ENCODE peak calls at places on chromosomes 12 and 14, in six cellular contexts. Y, D, F, J, Z and P are unnamed samples.

GRCh38 chr12:505221-505620 is 45.5 kb downstream of the B4GALNT3 start:
- DNase-seq in Y (no peak), D (no peak), F (no peak), J (no peak), Z (no peak), P (no peak)

GRCh38 chr12:124901003-124901402 is 13.4 kb downstream of the UBC start:
- DNase-seq in Y (no peak), D (no peak), F (no peak), J (no peak), Z (no peak), P (no peak)

GRCh38 chr12:38785376-38785775 is 120.0 kb downstream of the CPNE8 start:
- DNase-seq in Y (no peak), D (no peak), F (no peak), J (no peak), Z (no peak), P (no peak)

GRCh38 chr12:51270067-51270846 is at the start of gene SMAGP:
- DNase-seq in Y (peak; percentile 24), D (no peak), F (peak; percentile 25), J (no peak), Z (no peak), P (no peak)

GRCh38 chr12:2046959-2047358 is 5.8 kb upstream of the CACNA1C start:
- DNase-seq in Y (no peak), D (no peak), F (no peak), J (no peak), Z (no peak), P (no peak)

GRCh38 chr12:3922033-3922432 is 48.8 kb upstream of the PARP11 start:
- DNase-seq in Y (no peak), D (no peak), F (no peak), J (no peak), Z (no peak), P (no peak)

GRCh38 chr14:61662001-61662400 is 33.3 kb upstream of the HIF1A start:
- DNase-seq in Y (peak; percentile 33), D (no peak), F (peak; percentile 48), J (no peak), Z (no peak), P (no peak)

GRCh38 chr12:28629691-28630090 is 439.4 kb downstream of the CCDC91 start:
- DNase-seq in Y (no peak), D (no peak), F (no peak), J (no peak), Z (no peak), P (no peak)

GRCh38 chr12:80627773-80628172 is 79.7 kb upstream of the MYF6 start:
- DNase-seq in Y (peak; percentile 88), D (no peak), F (peak; percentile 85), J (peak; percentile 10), Z (peak; percentile 62), P (peak; percentile 34)

GRCh38 chr12:48602192-48602989 is 32.5 kb upstream of the LALBA start:
- DNase-seq in Y (no peak), D (no peak), F (no peak), J (no peak), Z (no peak), P (no peak)

GRCh38 chr14:68871392-68871791 is 78.5 kb upstream of the ZFP36L1 start:
- DNase-seq in Y (no peak), D (no peak), F (no peak), J (no peak), Z (no peak), P (no peak)

GRCh38 chr14:101796479-101796878 is 35.0 kb downstream of the PPP2R5C start:
- DNase-seq in Y (no peak), D (no peak), F (no peak), J (no peak), Z (no peak), P (no peak)

GRCh38 chr14:76133103-76133502 is 18.6 kb upstream of the GPATCH2L start:
- DNase-seq in Y (peak; percentile 53), D (no peak), F (no peak), J (no peak), Z (peak; percentile 4), P (no peak)

GRCh38 chr12:44616385-44616784 is 259.7 kb downstream of the NELL2 start:
- DNase-seq in Y (no peak), D (no peak), F (no peak), J (no peak), Z (no peak), P (no peak)

GRCh38 chr12:108930155-108930554 is 50.3 kb downstream of the DAO start:
- DNase-seq in Y (no peak), D (peak; percentile 35), F (no peak), J (no peak), Z (no peak), P (no peak)

GRCh38 chr12:109770104-109770860 is 56.7 kb downstream of the FAM222A start:
- DNase-seq in Y (no peak), D (no peak), F (no peak), J (no peak), Z (no peak), P (no peak)

GRCh38 chr14:102949801-102950451 is 27.5 kb downstream of the AMN start:
- DNase-seq in Y (no peak), D (no peak), F (no peak), J (no peak), Z (peak; percentile 20), P (no peak)

GRCh38 chr12:52539024-52539820 is 13.7 kb downstream of the KRT71 start:
- DNase-seq in Y (peak; percentile 66), D (no peak), F (peak; percentile 44), J (peak; percentile 6), Z (peak; percentile 13), P (peak; percentile 69)

GRCh38 chr12:118980407-118981014 is 830 bp upstream of the SRRM4 start:
- DNase-seq in Y (no peak), D (no peak), F (no peak), J (no peak), Z (no peak), P (no peak)

GRCh38 chr12:60451457-60451856 is 855.6 kb downstream of the SLC16A7 start:
- DNase-seq in Y (no peak), D (no peak), F (no peak), J (no peak), Z (no peak), P (no peak)

GRCh38 chr14:99312106-99312505 is 40.1 kb upstream of the BCL11B start:
- DNase-seq in Y (no peak), D (no peak), F (no peak), J (no peak), Z (no peak), P (no peak)

GRCh38 chr14:99035268-99035667 is 236.7 kb downstream of the BCL11B start:
- DNase-seq in Y (peak; percentile 6), D (no peak), F (peak; percentile 31), J (no peak), Z (peak; percentile 39), P (no peak)

GRCh38 chr12:26936559-26937442 is 980 bp downstream of the INTS13 start:
- DNase-seq in Y (no peak), D (no peak), F (no peak), J (no peak), Z (no peak), P (no peak)

GRCh38 chr12:122518908-122519307 is 7.8 kb downstream of the RSRC2 start:
- DNase-seq in Y (no peak), D (no peak), F (no peak), J (no peak), Z (no peak), P (no peak)

GRCh38 chr12:102299731-102300130 is 102.1 kb upstream of the PMCH start:
- DNase-seq in Y (no peak), D (no peak), F (no peak), J (no peak), Z (no peak), P (no peak)

GRCh38 chr12:45433441-45433868 is 217.6 kb downstream of the ANO6 start:
- DNase-seq in Y (no peak), D (no peak), F (peak; percentile 14), J (no peak), Z (no peak), P (no peak)

GRCh38 chr14:67846029-67846610 is 26.5 kb downstream of the RAD51B start:
- DNase-seq in Y (no peak), D (no peak), F (no peak), J (no peak), Z (no peak), P (no peak)
- H3K4me3 ChIP-seq in Y (no peak overlapping the region), D (no peak overlapping the region), F (no peak overlapping the region), J (no peak overlapping the region), Z (no peak overlapping the region), P (no peak overlapping the region)

DNA sequence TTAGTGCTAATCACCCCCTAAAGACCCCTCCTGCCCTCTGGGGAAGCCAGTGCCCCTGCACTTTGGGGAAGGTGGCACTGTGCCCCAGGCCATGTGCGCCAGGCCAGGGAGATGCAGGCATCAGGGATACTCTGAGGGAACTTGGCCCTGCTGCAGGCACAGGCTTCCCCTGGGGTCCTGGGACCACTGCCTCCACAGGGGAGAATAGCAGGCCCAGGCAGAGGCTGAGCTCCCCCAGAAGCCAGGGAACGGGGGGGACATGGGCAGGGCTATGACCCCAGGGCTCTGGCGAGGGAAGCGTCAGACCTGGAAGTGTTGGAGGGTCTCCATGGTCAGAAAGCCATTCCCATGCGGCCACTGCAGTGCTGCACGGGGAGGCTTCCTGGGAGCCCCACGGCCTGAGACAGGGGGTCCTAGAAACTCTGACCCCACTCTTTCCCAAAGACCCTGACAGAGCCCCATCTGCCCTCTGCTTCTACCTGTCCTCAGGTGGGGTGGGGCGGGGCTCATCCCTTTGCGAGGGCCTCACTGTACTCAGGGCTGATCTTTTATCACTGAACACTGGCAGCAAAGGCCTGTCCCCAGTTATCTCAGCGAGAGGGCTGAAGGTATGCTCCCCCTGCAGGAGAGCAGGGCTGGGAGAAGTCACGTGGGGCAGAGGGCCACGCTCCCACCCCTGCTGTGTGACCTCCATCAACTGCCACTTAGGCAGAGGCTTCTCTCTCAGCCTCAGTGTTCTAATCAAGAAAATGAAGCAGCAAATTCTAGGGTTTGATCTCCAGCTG is 160.0 kb downstream of the CALM1 start:
- DNase-seq in Y (no peak), D (no peak), F (no peak), J (no peak), Z (no peak), P (no peak)
- TF ChIP-seq CTCF in Y (no peak), D (no peak), F (no peak), J (no peak), Z (no peak), P (no peak)

GRCh38 chr12:107163413-107163812 is 70.1 kb upstream of the CRY1 start:
- DNase-seq in Y (no peak), D (no peak), F (no peak), J (no peak), Z (no peak), P (no peak)
- H3K4me3 ChIP-seq in Y (no peak overlapping the region), D (no peak overlapping the region), F (no peak overlapping the region), J (no peak overlapping the region), Z (no peak overlapping the region), P (no peak overlapping the region)

GRCh38 chr14:54976316-54976715 is 50.6 kb downstream of the WDHD1 start:
- DNase-seq in Y (peak; percentile 85), D (no peak), F (peak; percentile 87), J (peak; percentile 30), Z (peak; percentile 83), P (peak; percentile 67)

GRCh38 chr14:54975856-54976255 is 51.0 kb downstream of the WDHD1 start:
- DNase-seq in Y (peak; percentile 23), D (no peak), F (peak; percentile 0), J (no peak), Z (no peak), P (no peak)

GRCh38 chr14:54985156-54985555 is 41.7 kb downstream of the WDHD1 start:
- DNase-seq in Y (no peak), D (no peak), F (no peak), J (no peak), Z (no peak), P (no peak)

GRCh38 chr14:54979039-54979438 is 47.9 kb downstream of the WDHD1 start:
- DNase-seq in Y (no peak), D (no peak), F (no peak), J (no peak), Z (no peak), P (no peak)

GRCh38 chr14:54981698-54982097 is 45.2 kb downstream of the WDHD1 start:
- DNase-seq in Y (peak; percentile 44), D (no peak), F (no peak), J (no peak), Z (peak; percentile 3), P (no peak)
- TF ChIP-seq CTCF in Y (peak; percentile 8), D (no peak), F (peak; percentile 16), J (peak; percentile 14), Z (no peak), P (no peak)